ENCODE peak calls at places on chromosomes 2 and 18, in five cellular contexts. C, L, Z, K and G are unnamed samples.

GRCh38 chr2:166725907-166726306 is 162.4 kb upstream of the XIRP2 start:
- DNase-seq in C (no peak), L (no peak), Z (no peak), K (no peak), G (no peak)

GRCh38 chr2:11213090-11213638 is 57.9 kb downstream of the SLC66A3 start:
- DNase-seq in C (no peak), L (no peak), Z (peak), K (no peak), G (no peak)

GRCh38 chr2:238450440-238450861 is 23.7 kb downstream of the ASB1 start:
- DNase-seq in C (no peak), L (no peak), Z (no peak), K (no peak), G (no peak)

GRCh38 chr2:219629976-219630695 is 2.7 kb downstream of the SLC4A3 start:
- DNase-seq in C (peak), L (no peak), Z (peak), K (no peak), G (no peak)

GRCh38 chr18:65725421-65726050 is 25.3 kb upstream of the CDH7 start:
- DNase-seq in C (no peak), L (peak), Z (no peak), K (no peak), G (no peak)

GRCh38 chr18:1965016-1965415 is 606.3 kb downstream of the METTL4 start:
- DNase-seq in C (no peak), L (no peak), Z (no peak), K (no peak), G (no peak)

GRCh38 chr2:36403675-36404230 is 48.2 kb downstream of the CRIM1 start:
- DNase-seq in C (peak), L (no peak), Z (peak), K (no peak), G (no peak)

GRCh38 chr2:2881507-2881906 is 496.1 kb downstream of the EIPR1 start:
- DNase-seq in C (no peak), L (no peak), Z (no peak), K (no peak), G (no peak)

GRCh38 chr2:232377319-232377718 is 1.2 kb upstream of the ALPP start:
- DNase-seq in C (no peak), L (no peak), Z (no peak), K (no peak), G (no peak)

GRCh38 chr2:150426315-150426714 is 61.2 kb downstream of the RND3 start:
- DNase-seq in C (no peak), L (no peak), Z (no peak), K (no peak), G (no peak)

GRCh38 chr2:227536445-227536844 is 62.2 kb upstream of the SCYGR2 start:
- DNase-seq in C (peak), L (no peak), Z (no peak), K (no peak), G (no peak)

GRCh38 chr2:121943285-121943684 is 187.8 kb downstream of the TSN start:
- DNase-seq in C (no peak), L (no peak), Z (no peak), K (no peak), G (no peak)

GRCh38 chr18:1976484-1976883 is 594.8 kb downstream of the METTL4 start:
- DNase-seq in C (no peak), L (no peak), Z (no peak), K (no peak), G (no peak)

GRCh38 chr2:239368906-239369584 is 31.8 kb downstream of the HDAC4 start:
- DNase-seq in C (no peak), L (no peak), Z (no peak), K (no peak), G (no peak)

GRCh38 chr2:186891219-186891621 is 42.2 kb upstream of the ZSWIM2 start:
- DNase-seq in C (peak), L (no peak), Z (no peak), K (no peak), G (no peak)

GRCh38 chr18:50218432-50219197 is 23.7 kb upstream of the MYO5B start:
- DNase-seq in C (peak), L (no peak), Z (no peak), K (no peak), G (no peak)